ENCODE peak calls at places on chromosomes 4 and X, in five cellular contexts. N is astrocyte of the cerebellum; J is pons; S is activated T-cell treated with anti-CD3 and anti-CD28 coated beads, Interleukin-2, amount 50 U/mL, for 72 hours; G is ovary. V is an unnamed sample.

GRCh38 chr4:177375971-177376370 is 66.3 kb downstream of the AGA start:
- DNase-seq in N (no peak), J (no peak), S (no peak), G (no peak), V (no peak)

GRCh38 chr4:82201303-82201702 is 172.5 kb downstream of the HNRNPD start:
- DNase-seq in N (peak), J (no peak), S (no peak), G (no peak), V (no peak)

GRCh38 chr4:76764251-76764650 is 133.7 kb downstream of the SOWAHB start:
- DNase-seq in N (no peak), J (no peak), S (no peak), G (no peak), V (no peak)

GRCh38 chrX:106959897-106960296 is 39.7 kb downstream of the CLDN2 start:
- DNase-seq in N (peak), J (peak), S (no peak), G (no peak), V (no peak)

GRCh38 chr4:3420606-3420955 is 21.2 kb upstream of the HGFAC start:
- DNase-seq in N (no peak), J (no peak), S (no peak), G (no peak), V (no peak)

GRCh38 chrX:2503591-2504500 is 3.1 kb upstream of the DHRSX start:
- DNase-seq in N (no peak), J (no peak), S (no peak), G (no peak), V (no peak)

GRCh38 chr4:124343711-124344110 is 368.8 kb downstream of the ANKRD50 start:
- DNase-seq in N (no peak), J (no peak), S (no peak), G (no peak), V (no peak)

GRCh38 chrX:134764202-134764785 is 106.0 kb upstream of the PLAC1 start:
- DNase-seq in N (no peak), J (no peak), S (no peak), G (no peak), V (no peak)

GRCh38 chr4:172997851-172998250 is 170.8 kb upstream of the GALNT7 start:
- DNase-seq in N (no peak), J (no peak), S (no peak), G (no peak), V (no peak)